ENCODE peak calls at places on chromosome 7, in eight cellular contexts. O, Z, D, S, B, U, E and K are unnamed samples.

GRCh38 chr7:158603773-158604755 is 16.4 kb upstream of the PTPRN2 start:
- DNase-seq in Z (no peak), U (no peak), B (no peak), D (no peak), O (no peak), E (no peak), S (no peak), K (no peak)

GRCh38 chr7:51732066-51732465 is 415.5 kb upstream of the COBL start:
- DNase-seq in D (no peak), Z (no peak), B (no peak), O (no peak), E (no peak), U (no peak), S (no peak), K (no peak)

GRCh38 chr7:48337012-48337621 is 165.9 kb downstream of the ABCA13 start:
- DNase-seq in D (peak; percentile 6), U (no peak), Z (peak; percentile 14), B (no peak), O (peak; percentile 36), S (no peak), E (peak; percentile 37), K (peak; percentile 13)

GRCh38 chr7:120684463-120684862 is 173.5 kb downstream of the TSPAN12 start:
- DNase-seq in D (no peak), E (no peak), S (no peak), Z (no peak), U (no peak), B (no peak), O (no peak), K (no peak)

GRCh38 chr7:66246549-66247171 is 41.5 kb downstream of the TPST1 start:
- DNase-seq in B (no peak), D (no peak), Z (no peak), S (no peak), U (no peak), E (no peak), O (no peak), K (no peak)

GRCh38 chr7:122337011-122337410 is 32.5 kb upstream of the FEZF1 start:
- DNase-seq in D (no peak), S (no peak), E (no peak), B (no peak), O (no peak), Z (no peak), U (no peak), K (no peak)

GRCh38 chr7:91230100-91230499 is 34.1 kb upstream of the FZD1 start:
- DNase-seq in D (no peak), Z (no peak), U (no peak), B (no peak), E (no peak), S (no peak), O (no peak), K (no peak)

GRCh38 chr7:80890391-80890790 is 28.5 kb downstream of the SEMA3C start:
- DNase-seq in Z (no peak), E (no peak), D (no peak), O (no peak), U (no peak), S (no peak), B (no peak), K (peak; percentile 38)

GRCh38 chr7:147438216-147438615 is 1152.3 kb upstream of the C7orf33 start:
- DNase-seq in B (no peak), D (no peak), O (peak; percentile 15), S (no peak), E (no peak), U (no peak), Z (no peak), K (no peak)

GRCh38 chr7:28654111-28654510 is 241.8 kb downstream of the CREB5 start:
- DNase-seq in B (no peak), Z (no peak), E (no peak), S (no peak), U (no peak), O (no peak), D (no peak), K (no peak)

GRCh38 chr7:94445696-94446194 is 51.0 kb downstream of the COL1A2 start:
- DNase-seq in S (no peak), B (no peak), O (no peak), D (no peak), U (no peak), Z (no peak), E (no peak), K (no peak)

GRCh38 chr7:22864855-22865606 is 42.4 kb upstream of the TOMM7 start:
- DNase-seq in E (no peak), Z (no peak), O (peak; percentile 48), S (no peak), B (no peak), U (peak; percentile 21), D (no peak), K (no peak)

GRCh38 chr7:138491612-138492386 is 31.7 kb downstream of the TRIM24 start:
- DNase-seq in D (no peak), S (no peak), U (no peak), O (peak; percentile 4), B (no peak), E (no peak), Z (no peak), K (no peak)

GRCh38 chr7:87100326-87100725 is 40.9 kb upstream of the ELAPOR2 start:
- DNase-seq in O (no peak), B (no peak), S (no peak), U (no peak), E (no peak), Z (no peak), D (no peak), K (no peak)

GRCh38 chr7:114659409-114659808 is 244.8 kb downstream of the FOXP2 start:
- DNase-seq in B (no peak), D (no peak), S (no peak), Z (no peak), U (no peak), O (no peak), E (no peak), K (no peak)

GRCh38 chr7:114658188-114658587 is 243.6 kb downstream of the FOXP2 start:
- DNase-seq in Z (no peak), O (no peak), U (no peak), S (no peak), E (no peak), B (no peak), D (no peak), K (no peak)

GRCh38 chr7:114660007-114660406 is 245.4 kb downstream of the FOXP2 start:
- DNase-seq in S (no peak), D (no peak), Z (no peak), B (no peak), U (no peak), E (no peak), O (no peak), K (no peak)

GRCh38 chr7:114662002-114662677 is 247.5 kb downstream of the FOXP2 start:
- DNase-seq in S (no peak), U (no peak), D (no peak), O (no peak), E (no peak), Z (no peak), B (no peak), K (no peak)

GRCh38 chr7:114663502-114663901 is 248.9 kb downstream of the FOXP2 start:
- DNase-seq in S (no peak), O (peak; percentile 43), D (peak; percentile 35), E (peak; percentile 51), B (no peak), U (no peak), Z (no peak), K (peak; percentile 29)
- TF ChIP-seq CTCF in S (peak; percentile 27), O (peak; percentile 41), D (no peak), E (no peak), B (no peak), U (no peak), Z (peak; percentile 39), K (peak; percentile 46)

GRCh38 chr7:142806957-142807356 is 36.2 kb downstream of the PRSS2 start:
- DNase-seq in S (no peak), B (no peak), O (no peak), E (no peak), U (no peak), D (no peak), Z (no peak), K (no peak)
- H3K4me3 ChIP-seq in S (no peak overlapping the region), B (no peak overlapping the region), O (no peak overlapping the region), E (no peak overlapping the region), U (no peak overlapping the region), D (no peak overlapping the region), Z (no peak overlapping the region), K (no peak overlapping the region)

GRCh38 chr7:55065511-55066229 is 46.9 kb downstream of the EGFR start:
- DNase-seq in E (peak; percentile 84), B (no peak), U (no peak), S (no peak), O (peak; percentile 94), D (peak; percentile 79), Z (no peak), K (peak; percentile 70)
- TF ChIP-seq CTCF in E (no peak), B (no peak), U (no peak), S (no peak), O (peak; percentile 32), D (no peak), Z (peak; percentile 36), K (no peak)

DNA sequence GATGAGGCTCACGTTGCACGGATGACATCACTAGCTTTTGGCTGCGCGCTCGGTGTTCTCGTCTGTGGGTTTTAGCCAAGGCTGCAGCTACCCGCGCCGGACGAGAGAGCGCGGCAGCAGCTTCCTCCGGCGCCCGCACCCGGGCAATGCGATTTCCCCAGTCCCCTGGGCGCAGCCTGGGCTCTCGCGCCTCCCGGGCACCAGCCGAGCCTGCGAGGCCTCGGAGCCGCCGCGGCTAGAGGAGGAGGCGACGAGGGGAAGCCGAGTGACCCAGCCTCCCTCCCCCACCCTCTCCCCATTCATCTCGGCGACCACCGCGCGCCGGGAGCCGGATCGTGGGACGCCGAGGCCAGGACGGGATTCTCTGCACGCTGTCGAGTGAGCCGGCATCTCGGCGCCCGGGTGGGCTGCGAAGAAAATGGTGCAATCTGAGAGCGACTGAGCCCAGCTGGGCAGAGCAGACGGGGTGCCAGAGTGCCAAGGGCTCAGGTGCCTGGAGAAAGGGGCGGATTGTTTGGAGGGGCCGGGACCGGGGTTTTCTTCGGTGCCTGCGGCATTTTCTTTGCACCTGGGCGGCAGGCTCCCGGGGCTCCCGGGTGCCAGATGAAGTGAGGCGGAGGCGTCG is 1.2 kb upstream of the TMEM178B start:
- DNase-seq in S (peak; percentile 51), U (peak; percentile 51), B (no peak), D (no peak), O (peak; percentile 81), E (peak; percentile 61), Z (peak; percentile 84), K (peak; percentile 51)
- H3K4me3 ChIP-seq in S (peak overlapping the region; percentile 71), U (peak overlapping the region; percentile 67), B (peak overlapping the region; percentile 55), D (no peak overlapping the region), O (peak overlapping the region; percentile 30), E (peak overlapping the region; percentile 65), Z (peak overlapping the region; percentile 64), K (peak overlapping the region; percentile 42)